ENCODE peak calls at places on chromosomes 5 and 9, in five cellular contexts. R is H9, K is epithelial cell of esophagus, U is germinal center, Z is HTR-8/SVneo. S is an unnamed sample.

GRCh38 chr5:75364571-75365280 is 27.7 kb downstream of the HMGCR start:
- DNase-seq in R (peak; percentile 34), Z (no peak), K (no peak), U (no peak), S (no peak)

GRCh38 chr9:134171316-134172197 is 7.2 kb upstream of the RNU6ATAC start:
- DNase-seq in K (no peak), R (no peak), U (no peak), Z (no peak), S (peak; percentile 32)

GRCh38 chr9:21392270-21392669 is 7.1 kb upstream of the IFNA2 start:
- DNase-seq in R (peak; percentile 68), K (peak; percentile 35), U (peak; percentile 26), Z (no peak), S (no peak)

GRCh38 chr5:169146158-169146557 is 154.8 kb downstream of the SLIT3 start:
- DNase-seq in R (no peak), K (peak; percentile 25), U (no peak), Z (no peak), S (no peak)

GRCh38 chr5:65462139-65462705 is 19.5 kb downstream of the ADAMTS6 start:
- DNase-seq in K (no peak), U (no peak), R (no peak), Z (no peak), S (no peak)

GRCh38 chr5:177592010-177592834 is at the start of gene TMED9:
- DNase-seq in K (peak; percentile 94), Z (peak; percentile 87), U (peak; percentile 87), R (peak; percentile 93), S (peak; percentile 56)

GRCh38 chr9:129567842-129568559 is 52.9 kb downstream of the C9orf50 start:
- DNase-seq in Z (peak; percentile 50), U (no peak), R (peak; percentile 86), K (peak; percentile 30), S (peak; percentile 60)

GRCh38 chr5:1246711-1247431 is 21.7 kb downstream of the SLC6A18 start:
- DNase-seq in K (peak; percentile 14), U (no peak), Z (peak; percentile 49), R (peak; percentile 81), S (no peak)

GRCh38 chr9:135108801-135109500 is 21.5 kb downstream of the OLFM1 start:
- DNase-seq in Z (no peak), U (no peak), R (no peak), K (no peak), S (no peak)

GRCh38 chr5:111075520-111075919 is 4.0 kb downstream of the TSLP start:
- DNase-seq in K (peak; percentile 93), Z (no peak), R (no peak), U (no peak), S (peak; percentile 96)